ENCODE peak calls at places on chromosome 19, in nine cellular contexts. V is IMR-90; A is fibroblast of pulmonary artery; G is dorsolateral prefrontal cortex; M is transverse colon; F is lower leg skin; R is astrocyte; Y is thoracic aorta; J is effector memory CD4-positive, alpha-beta T cell. T is an unnamed sample.

GRCh38 chr19:18000480-18000980 is 7.4 kb upstream of the ARRDC2 start:
- DNase-seq in M (no peak), R (no peak), Y (no peak), A (no peak), V (no peak), G (no peak), J (no peak), F (no peak), T (no peak)

GRCh38 chr19:47406711-47407416 is 12.5 kb downstream of the MEIS3 start:
- DNase-seq in M (no peak), F (no peak), V (no peak), R (no peak), A (no peak), Y (no peak), J (no peak), G (no peak), T (no peak)

GRCh38 chr19:15418112-15418587 is 638 bp downstream of the AKAP8L start:
- DNase-seq in A (peak; percentile 20), F (no peak), R (no peak), V (no peak), M (no peak), J (no peak), G (no peak), Y (no peak), T (no peak)

GRCh38 chr19:33207903-33208302 is 13.8 kb downstream of the LRP3 start:
- DNase-seq in Y (no peak), A (no peak), R (no peak), V (no peak), G (no peak), F (no peak), M (no peak), J (no peak), T (no peak)

GRCh38 chr19:38619361-38620174 is 580 bp downstream of the EIF3K start:
- DNase-seq in M (no peak), J (no peak), Y (no peak), R (no peak), V (no peak), G (no peak), A (no peak), F (no peak), T (no peak)

GRCh38 chr19:50563597-50563996 is 4.6 kb downstream of the LRRC4B start:
- DNase-seq in G (no peak), M (no peak), V (no peak), A (no peak), J (no peak), R (no peak), Y (no peak), F (no peak), T (no peak)

GRCh38 chr19:42555317-42555716 is 27.0 kb upstream of the CEACAM1 start:
- DNase-seq in Y (no peak), G (no peak), V (no peak), A (no peak), F (no peak), M (no peak), J (no peak), R (no peak), T (no peak)

GRCh38 chr19:33373701-33374405 is at the start of gene CEBPG:
- DNase-seq in J (peak; percentile 46), G (no peak), M (peak; percentile 68), A (peak; percentile 56), Y (no peak), R (peak; percentile 9), F (peak; percentile 89), V (peak; percentile 64), T (peak; percentile 48)

GRCh38 chr19:49073514-49074378 is 1.2 kb upstream of the KCNA7 start:
- DNase-seq in R (no peak), Y (no peak), M (no peak), A (no peak), F (peak; percentile 81), G (no peak), V (no peak), J (no peak), T (no peak)

GRCh38 chr19:33780251-33780650 is 16.4 kb upstream of the KCTD15 start:
- DNase-seq in R (no peak), V (no peak), J (no peak), G (no peak), A (no peak), F (no peak), M (no peak), Y (no peak), T (no peak)

GRCh38 chr19:23440791-23441190 is 45.5 kb upstream of the ZNF91 start:
- DNase-seq in M (no peak), Y (no peak), V (no peak), A (no peak), G (no peak), F (no peak), R (no peak), J (no peak), T (no peak)

GRCh38 chr19:51365211-51366049 is 758 bp downstream of the ETFB start:
- DNase-seq in A (peak; percentile 57), M (peak; percentile 45), G (no peak), V (peak; percentile 53), J (no peak), R (peak; percentile 42), F (no peak), Y (no peak), T (no peak)

DNA sequence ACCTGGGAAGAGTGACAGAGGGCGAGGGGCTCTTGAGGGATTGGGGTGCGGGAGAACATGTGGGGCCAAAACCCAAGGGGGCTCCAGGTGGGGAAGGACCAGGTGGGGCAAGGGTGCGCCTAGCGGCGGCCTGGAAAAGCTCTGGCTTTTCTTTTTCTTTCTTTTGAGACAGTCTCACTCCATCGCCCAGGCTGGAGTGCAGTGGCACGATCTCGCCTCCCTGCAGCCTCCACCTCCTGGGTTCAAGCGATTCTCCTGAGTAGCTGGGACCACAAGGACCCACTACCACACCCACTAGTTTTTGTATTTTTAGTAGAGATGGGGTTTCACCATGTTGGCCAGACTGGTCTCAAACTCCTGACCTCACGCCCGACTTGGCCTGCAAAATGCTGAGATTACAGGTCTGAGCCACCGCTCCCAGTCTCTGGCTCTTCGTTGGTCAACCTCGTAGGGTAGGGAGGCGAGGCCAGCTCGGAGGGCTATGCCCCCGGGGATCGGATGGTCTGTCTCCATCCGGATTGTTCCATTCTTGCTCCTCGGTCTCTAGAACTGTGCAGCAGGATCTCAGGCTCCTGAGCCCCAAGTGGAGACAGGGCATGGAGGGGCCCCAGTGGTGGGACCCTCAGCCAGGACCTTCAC is 3.7 kb downstream of the GADD45B start:
- DNase-seq in J (no peak), V (no peak), F (peak; percentile 87), G (no peak), R (no peak), A (peak; percentile 40), Y (no peak), M (no peak), T (no peak)
- H3K4me3 ChIP-seq in J (no peak overlapping the region), V (no peak overlapping the region), F (no peak overlapping the region), G (no peak overlapping the region), R (no peak overlapping the region), A (peak overlapping the region; percentile 99), Y (peak overlapping the region; percentile 89), M (no peak overlapping the region), T (peak overlapping the region; percentile 92)

GRCh38 chr19:6374179-6374709 is 1.5 kb downstream of the PSPN start:
- DNase-seq in R (no peak), Y (no peak), G (no peak), V (no peak), A (no peak), F (peak; percentile 87), J (no peak), M (no peak), T (no peak)

GRCh38 chr19:6374711-6375410 is 872 bp downstream of the PSPN start:
- DNase-seq in A (no peak), G (no peak), Y (no peak), V (no peak), F (no peak), M (no peak), R (no peak), J (no peak), T (no peak)

GRCh38 chr19:6372594-6373095 is at the start of gene ALKBH7:
- DNase-seq in G (peak; percentile 97), M (peak; percentile 99), F (peak; percentile 99), A (peak; percentile 100), R (peak; percentile 99), Y (peak; percentile 100), J (peak; percentile 92), V (peak; percentile 100), T (peak; percentile 98)

GRCh38 chr19:6373096-6373812 is 660 bp downstream of the ALKBH7 start:
- DNase-seq in F (peak; percentile 100), R (peak; percentile 88), M (peak; percentile 100), A (peak; percentile 99), V (peak; percentile 98), J (peak; percentile 97), G (peak; percentile 98), Y (peak; percentile 96), T (peak; percentile 95)

GRCh38 chr19:6373813-6374108 is 1.2 kb downstream of the ALKBH7 start:
- DNase-seq in Y (no peak), M (no peak), G (no peak), R (no peak), A (no peak), V (no peak), J (no peak), F (no peak), T (no peak)
- H3K4me3 ChIP-seq in Y (peak overlapping the region; percentile 100), M (peak overlapping the region; percentile 93), G (peak overlapping the region; percentile 94), R (peak overlapping the region; percentile 57), A (peak overlapping the region; percentile 49), V (peak overlapping the region; percentile 51), J (peak overlapping the region; percentile 32), F (no peak overlapping the region), T (peak overlapping the region; percentile 51)

DNA sequence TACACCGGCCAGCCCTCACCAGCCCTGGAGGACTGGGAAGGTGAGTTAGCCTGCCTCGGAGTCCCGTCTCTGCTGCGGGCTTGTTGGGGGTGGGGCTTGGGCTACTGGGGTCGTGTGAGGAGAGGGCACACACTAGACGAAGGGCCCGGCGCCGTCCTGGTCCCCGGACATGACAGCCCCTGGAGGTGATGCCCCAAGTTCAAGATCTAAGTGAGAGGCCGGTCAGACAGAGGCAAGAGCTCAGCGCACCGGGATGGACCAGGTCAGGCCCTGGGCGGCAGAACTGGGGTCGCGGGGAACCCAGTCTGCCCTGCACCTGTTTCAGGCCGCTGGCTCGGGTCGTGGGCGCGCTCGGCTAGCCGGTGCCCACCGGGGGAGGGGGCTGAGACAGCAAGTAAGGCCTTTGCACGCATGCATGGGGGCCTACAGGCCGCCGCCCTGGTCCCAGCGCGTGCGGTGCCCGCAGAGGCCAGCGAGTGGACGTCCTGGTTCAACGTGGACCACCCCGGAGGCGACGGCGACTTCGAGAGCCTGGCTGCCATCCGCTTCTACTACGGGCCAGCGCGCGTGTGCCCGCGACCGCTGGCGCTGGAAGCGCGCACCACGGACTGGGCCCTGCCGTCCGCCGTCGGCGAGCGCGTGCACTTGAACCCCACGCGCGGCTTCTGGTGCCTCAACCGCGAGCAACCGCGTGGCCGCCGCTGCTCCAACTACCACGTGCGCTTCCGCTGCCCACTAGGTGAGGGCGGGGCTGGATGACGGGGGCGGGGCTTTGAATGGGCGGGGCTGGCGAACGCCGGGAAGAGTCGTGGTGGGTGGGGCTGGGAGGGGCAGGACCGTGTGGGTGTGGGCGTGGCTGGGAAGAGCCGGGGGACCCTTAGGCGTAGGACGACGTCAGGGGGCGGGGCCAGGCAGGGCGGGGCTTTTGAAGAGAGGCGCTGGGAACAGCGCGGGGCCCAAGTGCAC is 2.0 kb downstream of the CILP2 start:
- DNase-seq in M (peak; percentile 72), R (peak; percentile 35), A (peak; percentile 61), J (peak; percentile 61), G (no peak), Y (no peak), F (peak; percentile 90), V (peak; percentile 46), T (peak; percentile 74)
- H3K4me3 ChIP-seq in M (no peak overlapping the region), R (no peak overlapping the region), A (no peak overlapping the region), J (peak overlapping the region; percentile 60), G (peak overlapping the region; percentile 43), Y (peak overlapping the region; percentile 43), F (no peak overlapping the region), V (no peak overlapping the region), T (peak overlapping the region; percentile 50)

DNA sequence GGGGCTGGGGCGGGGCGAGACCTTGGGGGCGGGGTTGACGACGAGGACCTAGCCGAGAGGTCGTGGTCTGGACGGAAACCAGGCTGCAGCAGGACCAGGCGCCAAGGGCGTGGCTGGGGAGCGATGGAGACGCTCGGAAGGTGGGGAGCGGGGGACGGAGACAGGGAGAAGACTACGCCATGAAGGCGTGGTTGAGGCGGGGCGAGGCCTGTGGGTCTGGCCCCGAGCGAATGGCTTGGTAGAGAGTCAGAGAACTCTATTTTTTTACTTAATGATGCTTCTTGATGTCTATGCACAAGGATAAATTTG is 665 bp upstream of the FBXL12 start:
- DNase-seq in M (no peak), Y (no peak), G (no peak), A (no peak), F (no peak), J (no peak), R (no peak), V (no peak), T (no peak)
- H3K4me3 ChIP-seq in M (peak overlapping the region; percentile 20), Y (peak overlapping the region; percentile 68), G (peak overlapping the region; percentile 100), A (peak overlapping the region; percentile 38), F (no peak overlapping the region), J (peak overlapping the region; percentile 47), R (peak overlapping the region; percentile 48), V (peak overlapping the region; percentile 39), T (peak overlapping the region; percentile 39)